ENCODE peak calls at places on chromosome 11, in eight cellular contexts. F is A549; N is activated CD8-positive, alpha-beta T cell treated with anti-CD3 and anti-CD28 coated beads for 36 hours; O is AG10803; C is psoas muscle; R is pancreas; D is AG04450; Z is endodermal cell. Y is an unnamed sample.

GRCh38 chr11:20973959-20974358 is 304.6 kb downstream of the NELL1 start:
- DNase-seq in O (no peak), F (no peak), C (no peak), N (no peak), R (no peak), Z (peak; percentile 74), D (no peak), Y (no peak)

GRCh38 chr11:113016905-113017304 is 55.7 kb downstream of the NCAM1 start:
- DNase-seq in N (no peak), O (no peak), D (no peak), F (no peak), Z (no peak), R (no peak), C (no peak), Y (no peak)

GRCh38 chr11:104713366-104713765 is 184.9 kb downstream of the CASP12 start:
- DNase-seq in N (no peak), Z (no peak), C (no peak), F (no peak), O (peak; percentile 12), D (peak; percentile 6), R (no peak), Y (no peak)

GRCh38 chr11:40314327-40314726 is 1145.1 kb downstream of the LRRC4C start:
- DNase-seq in F (no peak), D (no peak), C (no peak), N (no peak), O (no peak), Z (no peak), R (no peak), Y (no peak)

GRCh38 chr11:95138448-95138847 is 48.8 kb downstream of the ENDOD1 start:
- DNase-seq in Z (no peak), C (no peak), D (no peak), R (no peak), F (no peak), N (no peak), O (no peak), Y (peak; percentile 54)

GRCh38 chr11:48019230-48019584 is 38.8 kb downstream of the PTPRJ start:
- DNase-seq in C (no peak), N (peak; percentile 61), O (no peak), Z (peak; percentile 74), F (no peak), R (no peak), D (no peak), Y (no peak)

GRCh38 chr11:89521792-89522191 is 30.6 kb upstream of the NOX4 start:
- DNase-seq in F (no peak), Z (no peak), C (no peak), O (no peak), D (no peak), N (no peak), R (no peak), Y (no peak)

GRCh38 chr11:106399075-106399500 is 321.6 kb downstream of the AASDHPPT start:
- DNase-seq in Z (no peak), D (peak; percentile 98), R (no peak), O (peak; percentile 100), C (peak; percentile 66), N (no peak), F (peak; percentile 86), Y (no peak)

GRCh38 chr11:59206635-59207034 is 6.1 kb downstream of the MPEG1 start:
- DNase-seq in C (no peak), O (peak; percentile 35), F (peak; percentile 50), N (peak; percentile 19), D (no peak), R (no peak), Z (peak; percentile 88), Y (no peak)

GRCh38 chr11:131290111-131290510 is 80.3 kb upstream of the NTM start:
- DNase-seq in C (no peak), Z (no peak), F (no peak), R (no peak), D (no peak), N (no peak), O (no peak), Y (no peak)

GRCh38 chr11:8266246-8267241 is 2.9 kb upstream of the LMO1 start:
- DNase-seq in Z (peak; percentile 36), N (no peak), C (no peak), O (no peak), R (no peak), D (no peak), F (no peak), Y (no peak)

DNA sequence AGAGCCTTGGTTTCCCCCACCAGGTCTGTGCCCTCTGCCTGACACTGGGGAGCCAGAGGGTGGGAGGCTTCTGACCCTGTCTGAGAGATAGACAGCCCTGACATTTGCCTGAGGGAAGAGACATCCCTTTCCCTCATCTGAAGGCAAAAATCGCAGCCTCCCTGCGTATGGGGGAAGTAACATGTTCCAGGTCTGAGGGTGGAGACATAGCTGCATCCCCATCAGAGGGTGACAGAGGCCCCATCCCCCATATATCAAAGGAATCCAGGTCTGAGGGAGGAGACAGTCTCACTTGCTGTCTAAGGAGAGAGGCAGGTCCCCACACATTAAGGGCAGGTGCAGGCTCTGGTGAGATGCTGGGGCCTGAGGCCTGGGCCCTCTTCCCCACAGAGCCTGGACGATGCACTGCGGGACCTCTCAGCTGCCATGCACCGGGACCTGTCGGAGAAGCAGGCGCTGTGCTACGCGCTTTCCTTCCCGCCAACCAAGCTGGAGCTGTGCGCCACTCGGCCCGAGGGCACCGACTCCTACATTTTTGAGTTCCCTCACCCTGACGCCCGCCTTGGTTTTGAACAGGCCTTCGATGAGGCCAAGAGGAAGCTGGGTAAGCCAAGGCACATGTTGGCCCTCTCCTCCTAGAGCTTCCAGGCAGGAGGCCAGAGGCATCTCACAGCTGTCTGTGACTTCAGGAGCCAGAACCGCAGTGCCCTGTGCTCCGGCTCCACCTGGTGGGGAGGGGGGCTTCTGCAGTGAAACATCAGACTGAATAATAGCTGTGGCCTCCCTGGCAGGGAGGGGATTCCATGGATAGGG is 16.1 kb upstream of the RELT start:
- DNase-seq in R (peak; percentile 49), O (peak; percentile 45), C (peak; percentile 65), N (peak; percentile 57), D (no peak), F (peak; percentile 43), Z (peak; percentile 91), Y (no peak)
- TF ChIP-seq CTCF in R (no peak), O (peak; percentile 36), C (peak; percentile 54), N (peak; percentile 22), D (peak; percentile 61), F (peak; percentile 49), Z (peak; percentile 82), Y (peak; percentile 32)

GRCh38 chr11:46072172-46072964 is 48.9 kb downstream of the PHF21A start:
- DNase-seq in O (peak; percentile 9), F (no peak), N (no peak), R (no peak), Z (no peak), D (no peak), C (no peak), Y (no peak)

GRCh38 chr11:46073632-46074031 is 47.6 kb downstream of the PHF21A start:
- DNase-seq in Z (no peak), D (no peak), F (no peak), O (no peak), N (no peak), R (no peak), C (no peak), Y (no peak)

GRCh38 chr11:46075168-46075567 is 46.1 kb downstream of the PHF21A start:
- DNase-seq in O (peak; percentile 16), D (peak; percentile 54), R (no peak), N (no peak), Z (no peak), C (no peak), F (no peak), Y (no peak)

GRCh38 chr11:46079662-46080061 is 41.6 kb downstream of the PHF21A start:
- DNase-seq in F (no peak), D (no peak), N (no peak), R (no peak), Z (no peak), C (no peak), O (no peak), Y (no peak)

GRCh38 chr11:46075928-46076327 is 45.3 kb downstream of the PHF21A start:
- DNase-seq in R (no peak), D (no peak), N (no peak), C (no peak), F (peak; percentile 5), Z (no peak), O (no peak), Y (no peak)
- TF ChIP-seq CTCF in R (no peak), D (peak; percentile 36), N (no peak), C (no peak), F (peak; percentile 23), Z (peak; percentile 70), O (peak; percentile 26), Y (peak; percentile 10)

GRCh38 chr11:78390809-78391208 is 26.8 kb downstream of the GAB2 start:
- DNase-seq in F (no peak), C (no peak), R (no peak), D (no peak), N (no peak), Z (no peak), O (no peak), Y (no peak)

GRCh38 chr11:78391424-78391823 is 26.2 kb downstream of the GAB2 start:
- DNase-seq in O (no peak), D (no peak), R (no peak), Z (no peak), N (peak; percentile 4), C (no peak), F (no peak), Y (no peak)

GRCh38 chr11:78395597-78395996 is 22.0 kb downstream of the GAB2 start:
- DNase-seq in O (no peak), F (no peak), Z (no peak), C (no peak), N (no peak), R (no peak), D (no peak), Y (no peak)

GRCh38 chr11:78397398-78397797 is 20.2 kb downstream of the GAB2 start:
- DNase-seq in D (no peak), C (no peak), R (no peak), O (no peak), F (no peak), N (peak; percentile 16), Z (no peak), Y (no peak)

GRCh38 chr11:78392854-78393253 is 24.8 kb downstream of the GAB2 start:
- DNase-seq in D (no peak), Z (no peak), C (no peak), R (no peak), O (no peak), F (no peak), N (no peak), Y (no peak)
- TF ChIP-seq CTCF in D (no peak), Z (no peak), C (no peak), R (no peak), O (no peak), F (no peak), N (no peak), Y (no peak)

GRCh38 chr11:83287631-83288030 is 1.5 kb upstream of the CCDC90B start:
- DNase-seq in F (no peak), C (no peak), R (no peak), D (no peak), Z (no peak), O (no peak), N (no peak), Y (no peak)

GRCh38 chr11:83284501-83285051 is 1.6 kb downstream of the CCDC90B start:
- DNase-seq in C (no peak), Z (no peak), O (no peak), N (no peak), D (no peak), F (no peak), R (no peak), Y (no peak)

GRCh38 chr11:83285131-83285770 is 916 bp downstream of the CCDC90B start:
- DNase-seq in D (no peak), C (no peak), R (no peak), N (no peak), O (no peak), F (no peak), Z (no peak), Y (no peak)

GRCh38 chr11:83282084-83282716 is 4.0 kb downstream of the CCDC90B start:
- DNase-seq in F (no peak), N (no peak), C (no peak), O (peak; percentile 45), Z (no peak), D (no peak), R (no peak), Y (no peak)

GRCh38 chr11:83285771-83286528 is at the start of gene CCDC90B:
- DNase-seq in Z (peak; percentile 98), C (peak; percentile 95), D (peak; percentile 96), R (peak; percentile 95), F (peak; percentile 98), N (peak; percentile 97), O (peak; percentile 98), Y (peak; percentile 93)
- TF ChIP-seq CTCF in Z (no peak), C (no peak), D (no peak), R (no peak), F (peak; percentile 57), N (no peak), O (peak; percentile 44), Y (peak; percentile 62)